ENCODE peak calls at places on chromosomes 2 and 18, in six cellular contexts. L, K, X, U, Y and I are unnamed samples.

GRCh38 chr2:102147935-102148334 is 5.4 kb downstream of the IL1R1 start:
- DNase-seq in L (no peak), K (no peak), X (peak; percentile 68), U (no peak), Y (peak; percentile 8), I (peak; percentile 84)

GRCh38 chr2:162928356-162928755 is 89.8 kb upstream of the KCNH7 start:
- DNase-seq in L (no peak), K (no peak), X (peak; percentile 26), U (no peak), Y (no peak), I (peak; percentile 3)

GRCh38 chr2:157898591-157898996 is 22.5 kb upstream of the ACVR1 start:
- DNase-seq in L (no peak), K (no peak), X (peak; percentile 84), U (no peak), Y (peak; percentile 83), I (peak; percentile 92)

GRCh38 chr18:8333961-8334360 is 275.3 kb upstream of the RAB12 start:
- DNase-seq in L (no peak), K (no peak), X (no peak), U (peak; percentile 3), Y (no peak), I (no peak)

GRCh38 chr2:72148975-72149555 is 1.4 kb upstream of the CYP26B1 start:
- DNase-seq in L (no peak), K (no peak), X (peak; percentile 69), U (peak; percentile 25), Y (no peak), I (no peak)

GRCh38 chr2:32756074-32756727 is 128.4 kb downstream of the TTC27 start:
- DNase-seq in L (no peak), K (no peak), X (no peak), U (no peak), Y (no peak), I (no peak)

GRCh38 chr2:224208443-224208842 is 169.4 kb upstream of the SERPINE2 start:
- DNase-seq in L (no peak), K (no peak), X (no peak), U (no peak), Y (no peak), I (no peak)

GRCh38 chr2:182598626-182599025 is 117.4 kb upstream of the DNAJC10 start:
- DNase-seq in L (no peak), K (no peak), X (no peak), U (no peak), Y (no peak), I (no peak)

GRCh38 chr2:182132605-182133004 is 147.0 kb downstream of the PPP1R1C start:
- DNase-seq in L (no peak), K (no peak), X (peak; percentile 8), U (no peak), Y (no peak), I (no peak)

GRCh38 chr2:69027060-69027459 is 14.1 kb downstream of the ANTXR1 start:
- DNase-seq in L (no peak), K (no peak), X (no peak), U (no peak), Y (no peak), I (no peak)

GRCh38 chr2:129755786-129756185 is 223.7 kb upstream of the RAB6C start:
- DNase-seq in L (no peak), K (no peak), X (no peak), U (no peak), Y (no peak), I (no peak)

GRCh38 chr18:48711651-48712486 is 173.0 kb downstream of the CTIF start:
- DNase-seq in L (no peak), K (no peak), X (peak; percentile 66), U (peak; percentile 43), Y (peak; percentile 15), I (peak; percentile 88)

GRCh38 chr2:95001117-95001551 is 24.4 kb upstream of the MAL start:
- DNase-seq in L (no peak), K (no peak), X (no peak), U (no peak), Y (no peak), I (no peak)

GRCh38 chr2:138516030-138516704 is 14.6 kb downstream of the SPOPL start:
- DNase-seq in L (no peak), K (no peak), X (peak; percentile 45), U (no peak), Y (peak; percentile 46), I (no peak)

GRCh38 chr2:26693287-26693849 is 846 bp downstream of the KCNK3 start:
- DNase-seq in L (no peak), K (no peak), X (no peak), U (no peak), Y (no peak), I (no peak)

GRCh38 chr2:68715353-68716041 is 19.1 kb upstream of the ARHGAP25 start:
- DNase-seq in L (peak; percentile 62), K (peak; percentile 74), X (peak; percentile 63), U (peak; percentile 67), Y (peak; percentile 76), I (peak; percentile 68)

GRCh38 chr2:70523996-70524965 is 29.3 kb downstream of the TGFA start:
- DNase-seq in L (no peak), K (no peak), X (peak; percentile 95), U (peak; percentile 68), Y (peak; percentile 95), I (peak; percentile 90)

GRCh38 chr2:157747695-157748370 is 119.2 kb upstream of the ACVR1C start:
- DNase-seq in L (no peak), K (no peak), X (peak; percentile 91), U (peak; percentile 16), Y (no peak), I (peak; percentile 57)

GRCh38 chr2:94982661-94983060 is 42.8 kb upstream of the MAL start:
- DNase-seq in L (no peak), K (no peak), X (peak; percentile 46), U (peak; percentile 46), Y (peak; percentile 78), I (peak; percentile 25)

GRCh38 chr2:240303896-240304745 is 131.3 kb upstream of the GPC1 start:
- DNase-seq in L (no peak), K (no peak), X (no peak), U (no peak), Y (no peak), I (no peak)

GRCh38 chr2:1661891-1662605 is 82.3 kb downstream of the PXDN start:
- DNase-seq in L (no peak), K (no peak), X (no peak), U (no peak), Y (no peak), I (no peak)

GRCh38 chr18:23578067-23578705 is 8.1 kb downstream of the NPC1 start:
- DNase-seq in L (no peak), K (no peak), X (no peak), U (no peak), Y (no peak), I (no peak)

GRCh38 chr2:202375006-202375610 is 1.0 kb upstream of the BMPR2 start:
- DNase-seq in L (peak; percentile 68), K (no peak), X (peak; percentile 90), U (peak; percentile 61), Y (peak; percentile 36), I (peak; percentile 82)

GRCh38 chr2:74381751-74382150 is 1.6 kb upstream of the DCTN1 start:
- DNase-seq in L (no peak), K (no peak), X (no peak), U (no peak), Y (no peak), I (no peak)

GRCh38 chr2:167332358-167332757 is 444.1 kb downstream of the XIRP2 start:
- DNase-seq in L (no peak), K (no peak), X (no peak), U (no peak), Y (no peak), I (no peak)

GRCh38 chr2:113894156-113894743 is 4.4 kb downstream of the ACTR3 start:
- DNase-seq in L (no peak), K (no peak), X (peak; percentile 96), U (peak; percentile 47), Y (peak; percentile 72), I (peak; percentile 87)